ENCODE peak calls at places on chromosomes 6 and 20, in nine cellular contexts. One of them, this sample, is unnamed.

GRCh38 chr6:129309154-129309553 is 400.8 kb downstream of the ARHGAP18 start:
- DNase-seq in GM12892: no peak
- DNase-seq in stomach: no peak
- DNase-seq in upper lobe of left lung: no peak
- DNase-seq in esophagus muscularis mucosa: no peak
- DNase-seq in HCT116: no peak
- DNase-seq in breast epithelium: no peak
- DNase-seq in suprapubic skin: no peak
- DNase-seq in transverse colon: no peak
- DNase-seq in this sample: no peak

GRCh38 chr20:58714340-58714922 is 21.8 kb downstream of the NPEPL1 start:
- DNase-seq in HCT116: no peak
- DNase-seq in transverse colon: peak; percentile 7
- DNase-seq in stomach: no peak
- DNase-seq in upper lobe of left lung: peak; percentile 16
- DNase-seq in breast epithelium: no peak
- DNase-seq in GM12892: peak; percentile 13
- DNase-seq in suprapubic skin: no peak
- DNase-seq in esophagus muscularis mucosa: peak; percentile 89
- DNase-seq in this sample: peak; percentile 2

GRCh38 chr6:54786154-54786553 is 60.4 kb upstream of the FAM83B start:
- DNase-seq in breast epithelium: no peak
- DNase-seq in upper lobe of left lung: no peak
- DNase-seq in HCT116: no peak
- DNase-seq in transverse colon: no peak
- DNase-seq in suprapubic skin: no peak
- DNase-seq in GM12892: no peak
- DNase-seq in esophagus muscularis mucosa: no peak
- DNase-seq in stomach: no peak
- DNase-seq in this sample: no peak

GRCh38 chr20:478949-479429 is 16.7 kb upstream of the TBC1D20 start:
- DNase-seq in stomach: no peak
- DNase-seq in esophagus muscularis mucosa: no peak
- DNase-seq in breast epithelium: no peak
- DNase-seq in upper lobe of left lung: no peak
- DNase-seq in GM12892: peak; percentile 23
- DNase-seq in transverse colon: no peak
- DNase-seq in suprapubic skin: no peak
- DNase-seq in HCT116: peak; percentile 41
- DNase-seq in this sample: peak; percentile 39

GRCh38 chr6:47019941-47020340 is 22.2 kb downstream of the ADGRF1 start:
- DNase-seq in upper lobe of left lung: no peak
- DNase-seq in esophagus muscularis mucosa: peak; percentile 57
- DNase-seq in HCT116: no peak
- DNase-seq in stomach: no peak
- DNase-seq in breast epithelium: no peak
- DNase-seq in suprapubic skin: no peak
- DNase-seq in GM12892: no peak
- DNase-seq in transverse colon: no peak
- DNase-seq in this sample: no peak

GRCh38 chr20:33830371-33830770 is 19.2 kb downstream of the CHMP4B start:
- DNase-seq in HCT116: no peak
- DNase-seq in transverse colon: peak; percentile 7
- DNase-seq in suprapubic skin: no peak
- DNase-seq in breast epithelium: no peak
- DNase-seq in stomach: no peak
- DNase-seq in GM12892: no peak
- DNase-seq in upper lobe of left lung: no peak
- DNase-seq in esophagus muscularis mucosa: no peak
- DNase-seq in this sample: no peak

GRCh38 chr6:89069536-89070163 is 10.9 kb upstream of the PNRC1 start:
- DNase-seq in stomach: no peak
- DNase-seq in esophagus muscularis mucosa: no peak
- DNase-seq in suprapubic skin: no peak
- DNase-seq in HCT116: no peak
- DNase-seq in upper lobe of left lung: no peak
- DNase-seq in breast epithelium: no peak
- DNase-seq in GM12892: no peak
- DNase-seq in transverse colon: no peak
- DNase-seq in this sample: no peak

GRCh38 chr6:81750660-81751387 is 1.7 kb downstream of the TENT5A start:
- DNase-seq in esophagus muscularis mucosa: no peak
- DNase-seq in suprapubic skin: no peak
- DNase-seq in upper lobe of left lung: no peak
- DNase-seq in transverse colon: no peak
- DNase-seq in stomach: no peak
- DNase-seq in GM12892: no peak
- DNase-seq in breast epithelium: no peak
- DNase-seq in HCT116: no peak
- DNase-seq in this sample: no peak

GRCh38 chr20:56554869-56555268 is 21.8 kb downstream of the FAM209B start:
- DNase-seq in upper lobe of left lung: peak; percentile 37
- DNase-seq in stomach: no peak
- DNase-seq in esophagus muscularis mucosa: no peak
- DNase-seq in transverse colon: peak; percentile 29
- DNase-seq in breast epithelium: peak; percentile 58
- DNase-seq in GM12892: peak; percentile 19
- DNase-seq in HCT116: peak; percentile 90
- DNase-seq in suprapubic skin: no peak
- DNase-seq in this sample: peak; percentile 43

GRCh38 chr20:45993197-45993951 is 15.3 kb upstream of the MMP9 start:
- DNase-seq in GM12892: no peak
- DNase-seq in HCT116: peak; percentile 57
- DNase-seq in upper lobe of left lung: peak; percentile 74
- DNase-seq in breast epithelium: peak; percentile 70
- DNase-seq in suprapubic skin: no peak
- DNase-seq in transverse colon: peak; percentile 61
- DNase-seq in stomach: peak; percentile 52
- DNase-seq in esophagus muscularis mucosa: no peak
- DNase-seq in this sample: no peak

DNA sequence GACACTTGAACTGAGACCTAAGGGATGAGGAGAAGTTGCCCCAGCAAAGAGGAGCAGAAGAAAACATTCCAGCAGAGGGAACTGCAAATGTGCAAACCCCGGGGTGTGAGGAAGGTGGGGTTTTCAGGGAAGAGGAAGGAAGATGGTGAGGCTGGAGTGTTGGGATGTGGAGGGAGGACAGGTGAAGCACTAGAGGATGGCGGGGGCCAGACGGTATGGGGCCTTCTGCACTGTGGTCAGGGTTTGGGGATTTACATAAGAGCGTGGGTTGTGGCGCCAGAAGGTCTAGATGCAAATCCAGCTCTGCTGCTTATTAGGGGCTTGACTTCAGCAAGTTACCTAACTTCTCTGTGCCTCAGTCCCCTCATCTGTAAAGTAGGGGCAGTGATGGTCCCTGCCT is 16.0 kb downstream of the DLGAP4 start:
- DNase-seq in upper lobe of left lung: no peak
- DNase-seq in transverse colon: no peak
- DNase-seq in esophagus muscularis mucosa: no peak
- DNase-seq in breast epithelium: no peak
- DNase-seq in HCT116: no peak
- DNase-seq in suprapubic skin: no peak
- DNase-seq in GM12892: no peak
- DNase-seq in stomach: no peak
- DNase-seq in this sample: no peak
- TF ChIP-seq POLR2A in upper lobe of left lung: no peak
- TF ChIP-seq POLR2A in transverse colon: no peak
- TF ChIP-seq POLR2A in esophagus muscularis mucosa: no peak
- TF ChIP-seq POLR2A in breast epithelium: no peak
- TF ChIP-seq POLR2A in HCT116: no peak
- TF ChIP-seq POLR2A in suprapubic skin: no peak
- TF ChIP-seq POLR2A in GM12892: no peak
- TF ChIP-seq POLR2A in stomach: no peak
- TF ChIP-seq POLR2A in this sample: no peak

GRCh38 chr20:23298926-23299672 is 51.5 kb upstream of the NXT1 start:
- DNase-seq in stomach: no peak
- DNase-seq in transverse colon: no peak
- DNase-seq in upper lobe of left lung: no peak
- DNase-seq in HCT116: no peak
- DNase-seq in breast epithelium: no peak
- DNase-seq in suprapubic skin: no peak
- DNase-seq in esophagus muscularis mucosa: no peak
- DNase-seq in GM12892: no peak
- DNase-seq in this sample: no peak
- TF ChIP-seq POLR2AphosphoS5 in stomach: no peak
- TF ChIP-seq POLR2AphosphoS5 in transverse colon: no peak
- TF ChIP-seq POLR2AphosphoS5 in upper lobe of left lung: no peak
- TF ChIP-seq POLR2AphosphoS5 in HCT116: no peak
- TF ChIP-seq POLR2AphosphoS5 in breast epithelium: no peak
- TF ChIP-seq POLR2AphosphoS5 in suprapubic skin: no peak
- TF ChIP-seq POLR2AphosphoS5 in esophagus muscularis mucosa: no peak
- TF ChIP-seq POLR2AphosphoS5 in GM12892: no peak
- TF ChIP-seq POLR2AphosphoS5 in this sample: no peak

DNA sequence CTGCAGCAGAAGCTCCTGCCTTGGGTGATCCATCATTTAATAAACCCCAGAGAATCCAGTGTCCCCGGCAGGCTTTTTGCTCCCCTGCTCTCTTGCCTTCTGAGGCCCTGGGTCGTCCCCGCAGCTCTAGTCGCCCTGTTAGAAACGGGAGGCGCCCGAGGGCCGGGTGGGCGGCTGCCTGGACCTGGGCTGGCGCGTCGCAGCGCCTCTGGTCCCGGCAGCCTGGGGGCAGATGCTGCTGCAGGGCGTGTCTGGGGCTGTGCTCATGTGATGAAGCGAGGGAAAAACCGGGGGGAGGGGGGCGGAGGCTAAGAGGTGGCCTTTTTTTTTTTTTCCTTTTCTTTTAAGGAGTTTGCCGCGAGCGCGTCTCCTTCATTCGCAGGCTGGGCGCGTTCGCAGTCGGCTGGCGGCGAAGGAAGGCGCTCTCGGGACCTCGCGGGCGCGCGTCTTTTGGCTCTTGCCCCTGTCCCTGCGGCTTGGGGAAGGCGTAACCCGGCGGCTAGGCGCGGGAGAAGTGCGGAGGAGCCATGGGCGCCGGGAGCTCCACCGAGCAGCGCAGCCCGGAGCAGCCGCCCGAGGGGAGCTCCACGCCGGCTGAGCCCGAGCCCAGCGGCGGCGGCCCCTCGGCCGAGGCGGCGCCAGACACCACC is 394 bp downstream of the AKAP12 start:
- DNase-seq in upper lobe of left lung: peak; percentile 48
- DNase-seq in HCT116: peak; percentile 59
- DNase-seq in breast epithelium: peak; percentile 39
- DNase-seq in transverse colon: peak; percentile 72
- DNase-seq in GM12892: peak; percentile 34
- DNase-seq in stomach: peak; percentile 36
- DNase-seq in esophagus muscularis mucosa: peak; percentile 97
- DNase-seq in suprapubic skin: peak; percentile 83
- DNase-seq in this sample: peak; percentile 39
- TF ChIP-seq POLR2A in upper lobe of left lung: no peak
- TF ChIP-seq POLR2A in HCT116: peak; percentile 66
- TF ChIP-seq POLR2A in breast epithelium: peak; percentile 12
- TF ChIP-seq POLR2A in transverse colon: peak; percentile 74
- TF ChIP-seq POLR2A in GM12892: no peak
- TF ChIP-seq POLR2A in stomach: no peak
- TF ChIP-seq POLR2A in esophagus muscularis mucosa: peak; percentile 21
- TF ChIP-seq POLR2A in suprapubic skin: peak; percentile 35
- TF ChIP-seq POLR2A in this sample: peak; percentile 14

GRCh38 chr20:63857751-63858392 is 3.4 kb upstream of the ABHD16B start:
- DNase-seq in HCT116: no peak
- DNase-seq in esophagus muscularis mucosa: no peak
- DNase-seq in upper lobe of left lung: no peak
- DNase-seq in transverse colon: no peak
- DNase-seq in GM12892: no peak
- DNase-seq in stomach: no peak
- DNase-seq in suprapubic skin: no peak
- DNase-seq in breast epithelium: no peak
- DNase-seq in this sample: no peak
- TF ChIP-seq POLR2AphosphoS5 in HCT116: peak; percentile 9
- TF ChIP-seq POLR2AphosphoS5 in esophagus muscularis mucosa: no peak
- TF ChIP-seq POLR2AphosphoS5 in upper lobe of left lung: no peak
- TF ChIP-seq POLR2AphosphoS5 in transverse colon: no peak
- TF ChIP-seq POLR2AphosphoS5 in GM12892: no peak
- TF ChIP-seq POLR2AphosphoS5 in stomach: no peak
- TF ChIP-seq POLR2AphosphoS5 in suprapubic skin: no peak
- TF ChIP-seq POLR2AphosphoS5 in breast epithelium: no peak
- TF ChIP-seq POLR2AphosphoS5 in this sample: no peak

GRCh38 chr6:32968770-32969684 is 633 bp downstream of the BRD2 start:
- DNase-seq in GM12892: peak; percentile 71
- DNase-seq in breast epithelium: peak; percentile 73
- DNase-seq in upper lobe of left lung: peak; percentile 74
- DNase-seq in stomach: peak; percentile 79
- DNase-seq in esophagus muscularis mucosa: peak; percentile 93
- DNase-seq in HCT116: peak; percentile 57
- DNase-seq in suprapubic skin: no peak
- DNase-seq in transverse colon: peak; percentile 80
- DNase-seq in this sample: peak; percentile 70
- TF ChIP-seq POLR2A in GM12892: peak; percentile 67
- TF ChIP-seq POLR2A in breast epithelium: no peak
- TF ChIP-seq POLR2A in upper lobe of left lung: peak; percentile 31
- TF ChIP-seq POLR2A in stomach: no peak
- TF ChIP-seq POLR2A in esophagus muscularis mucosa: peak; percentile 34
- TF ChIP-seq POLR2A in HCT116: peak; percentile 3
- TF ChIP-seq POLR2A in suprapubic skin: no peak
- TF ChIP-seq POLR2A in transverse colon: peak; percentile 70
- TF ChIP-seq POLR2A in this sample: no peak

GRCh38 chr20:35279533-35280174 is 1.7 kb upstream of the MMP24OS start:
- DNase-seq in upper lobe of left lung: no peak
- DNase-seq in esophagus muscularis mucosa: no peak
- DNase-seq in suprapubic skin: no peak
- DNase-seq in GM12892: no peak
- DNase-seq in breast epithelium: no peak
- DNase-seq in transverse colon: no peak
- DNase-seq in stomach: no peak
- DNase-seq in HCT116: no peak
- DNase-seq in this sample: no peak
- TF ChIP-seq POLR2AphosphoS5 in upper lobe of left lung: no peak
- TF ChIP-seq POLR2AphosphoS5 in esophagus muscularis mucosa: no peak
- TF ChIP-seq POLR2AphosphoS5 in suprapubic skin: no peak
- TF ChIP-seq POLR2AphosphoS5 in GM12892: no peak
- TF ChIP-seq POLR2AphosphoS5 in breast epithelium: no peak
- TF ChIP-seq POLR2AphosphoS5 in transverse colon: no peak
- TF ChIP-seq POLR2AphosphoS5 in stomach: no peak
- TF ChIP-seq POLR2AphosphoS5 in HCT116: no peak
- TF ChIP-seq POLR2AphosphoS5 in this sample: no peak

DNA sequence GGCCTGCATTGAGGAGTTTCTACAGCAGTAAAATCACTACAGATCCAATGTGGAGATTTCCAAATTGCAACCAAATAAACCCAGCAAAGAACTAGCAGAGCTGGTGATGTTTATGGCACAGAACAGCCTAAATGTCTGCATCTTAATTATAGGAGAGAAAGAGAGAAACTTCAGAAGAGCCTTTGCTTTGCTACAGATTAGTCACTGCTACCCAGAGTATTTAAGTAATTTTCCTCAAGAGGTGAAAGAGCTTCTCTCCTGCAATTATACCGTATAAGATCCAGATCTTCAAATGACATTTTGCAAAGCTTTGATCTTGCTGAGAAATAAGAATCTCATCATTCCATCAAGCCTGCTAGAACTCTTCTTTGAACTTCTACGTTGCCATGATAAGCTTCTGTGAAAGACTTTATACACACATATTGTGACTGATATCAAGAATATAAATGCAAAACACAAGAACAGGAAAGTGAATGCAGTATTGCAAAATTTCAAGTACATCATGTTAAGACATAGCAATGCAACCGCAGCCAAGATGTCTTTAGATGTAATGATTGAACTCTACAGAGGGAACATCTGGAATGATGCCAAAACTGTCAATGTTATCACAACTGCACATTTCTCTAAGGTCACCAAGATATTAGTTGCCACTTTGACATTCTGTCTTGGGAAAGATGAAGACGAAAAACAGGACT is 48.0 kb downstream of the MKKS start:
- DNase-seq in HCT116: no peak
- DNase-seq in transverse colon: no peak
- DNase-seq in esophagus muscularis mucosa: no peak
- DNase-seq in breast epithelium: no peak
- DNase-seq in upper lobe of left lung: no peak
- DNase-seq in stomach: no peak
- DNase-seq in suprapubic skin: no peak
- DNase-seq in GM12892: no peak
- DNase-seq in this sample: no peak
- TF ChIP-seq POLR2A in HCT116: no peak
- TF ChIP-seq POLR2A in transverse colon: no peak
- TF ChIP-seq POLR2A in esophagus muscularis mucosa: no peak
- TF ChIP-seq POLR2A in breast epithelium: no peak
- TF ChIP-seq POLR2A in upper lobe of left lung: no peak
- TF ChIP-seq POLR2A in stomach: no peak
- TF ChIP-seq POLR2A in suprapubic skin: no peak
- TF ChIP-seq POLR2A in GM12892: no peak
- TF ChIP-seq POLR2A in this sample: no peak